ENCODE peak calls at places on chromosomes 13 and 19, in six cellular contexts. U, R, C, G, B and H are unnamed samples.

GRCh38 chr13:102970542-102970941 is 95.7 kb downstream of the SLC10A2 start:
- DNase-seq in U (no peak), R (no peak), C (no peak), G (no peak), B (no peak), H (no peak)

GRCh38 chr13:113863511-113864302 is at the start of gene GAS6:
- DNase-seq in U (no peak), R (peak), C (peak), G (peak), B (no peak), H (peak)

GRCh38 chr19:53965091-53965490 is 2.4 kb downstream of the CACNG8 start:
- DNase-seq in U (no peak), R (no peak), C (no peak), G (no peak), B (no peak), H (no peak)

GRCh38 chr19:48813123-48813911 is 2.5 kb upstream of the BCAT2 start:
- DNase-seq in U (no peak), R (no peak), C (no peak), G (no peak), B (no peak), H (no peak)

GRCh38 chr19:11448923-11449554 is 13.6 kb downstream of the PRKCSH start:
- DNase-seq in U (no peak), R (no peak), C (no peak), G (no peak), B (no peak), H (no peak)

GRCh38 chr19:53704011-53704410 is 72.2 kb downstream of the DPRX start:
- DNase-seq in U (no peak), R (no peak), C (no peak), G (no peak), B (no peak), H (no peak)

GRCh38 chr19:31331536-31331935 is 17.7 kb downstream of the TSHZ3 start:
- DNase-seq in U (no peak), R (no peak), C (no peak), G (no peak), B (no peak), H (no peak)

GRCh38 chr13:53042897-53043296 is 14.3 kb downstream of the OLFM4 start:
- DNase-seq in U (no peak), R (no peak), C (no peak), G (no peak), B (no peak), H (no peak)

GRCh38 chr19:18469245-18470107 is 31.5 kb upstream of the ISYNA1 start:
- DNase-seq in U (peak), R (peak), C (peak), G (no peak), B (peak), H (no peak)

GRCh38 chr19:23563326-23563725 is 123.7 kb downstream of the ZNF675 start:
- DNase-seq in U (no peak), R (no peak), C (no peak), G (no peak), B (no peak), H (no peak)

GRCh38 chr13:49022472-49023144 is 46.9 kb downstream of the FNDC3A start:
- DNase-seq in U (no peak), R (no peak), C (peak), G (no peak), B (no peak), H (no peak)

GRCh38 chr19:13077233-13077632 is 25.4 kb downstream of the LYL1 start:
- DNase-seq in U (no peak), R (no peak), C (no peak), G (no peak), B (no peak), H (no peak)

GRCh38 chr13:28710161-28710560 is 8.6 kb downstream of the SLC46A3 start:
- DNase-seq in U (no peak), R (no peak), C (no peak), G (no peak), B (no peak), H (no peak)

GRCh38 chr19:2636897-2637683 is 65.4 kb downstream of the GNG7 start:
- DNase-seq in U (peak), R (peak), C (peak), G (peak), B (peak), H (peak)

GRCh38 chr19:41882568-41883462 is at the start of gene ARHGEF1:
- DNase-seq in U (no peak), R (peak), C (peak), G (no peak), B (peak), H (peak)

GRCh38 chr13:84491952-84492351 is 609.7 kb upstream of the SLITRK1 start:
- DNase-seq in U (no peak), R (no peak), C (no peak), G (no peak), B (no peak), H (no peak)

GRCh38 chr13:45119469-45119989 is 781 bp upstream of the GTF2F2 start:
- DNase-seq in U (peak), R (no peak), C (no peak), G (no peak), B (peak), H (no peak)

GRCh38 chr13:44969858-44970484 is 19.3 kb downstream of the NUFIP1 start:
- DNase-seq in U (peak), R (no peak), C (peak), G (peak), B (no peak), H (peak)

GRCh38 chr13:25752957-25753540 is 298.8 kb downstream of the SHISA2 start:
- DNase-seq in U (peak), R (peak), C (peak), G (no peak), B (no peak), H (peak)
- H3K27ac ChIP-seq in U (peak), R (no peak), C (peak), G (no peak), B (no peak), H (peak)

DNA sequence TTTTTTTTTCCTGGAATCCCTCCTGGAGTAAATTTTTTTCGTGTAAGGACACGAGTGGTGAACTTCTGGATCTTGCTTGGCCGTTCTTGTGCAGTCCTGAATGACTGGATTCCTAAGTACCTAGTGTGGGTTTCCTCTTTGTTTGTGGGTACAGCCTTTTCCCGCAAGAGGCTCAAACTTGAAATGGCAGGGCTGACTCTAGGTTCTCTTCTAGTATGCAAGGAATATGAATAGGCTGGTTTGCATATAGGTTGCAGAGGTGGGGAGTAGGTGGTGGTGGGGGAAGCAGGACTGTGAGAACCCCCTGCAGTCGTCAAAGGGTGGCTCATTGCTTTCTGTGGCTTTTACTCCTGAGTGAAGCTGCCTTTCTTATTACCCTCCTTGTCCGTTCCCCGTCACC is 13.6 kb downstream of the UBAC2 start:
- DNase-seq in U (no peak), R (no peak), C (no peak), G (no peak), B (no peak), H (no peak)
- H3K27ac ChIP-seq in U (no peak), R (no peak), C (no peak), G (peak), B (no peak), H (no peak)

GRCh38 chr19:9309139-9309973 is at the start of gene ZNF699:
- DNase-seq in U (peak), R (peak), C (peak), G (peak), B (peak), H (peak)
- H3K27ac ChIP-seq in U (peak), R (peak), C (peak), G (peak), B (peak), H (peak)

DNA sequence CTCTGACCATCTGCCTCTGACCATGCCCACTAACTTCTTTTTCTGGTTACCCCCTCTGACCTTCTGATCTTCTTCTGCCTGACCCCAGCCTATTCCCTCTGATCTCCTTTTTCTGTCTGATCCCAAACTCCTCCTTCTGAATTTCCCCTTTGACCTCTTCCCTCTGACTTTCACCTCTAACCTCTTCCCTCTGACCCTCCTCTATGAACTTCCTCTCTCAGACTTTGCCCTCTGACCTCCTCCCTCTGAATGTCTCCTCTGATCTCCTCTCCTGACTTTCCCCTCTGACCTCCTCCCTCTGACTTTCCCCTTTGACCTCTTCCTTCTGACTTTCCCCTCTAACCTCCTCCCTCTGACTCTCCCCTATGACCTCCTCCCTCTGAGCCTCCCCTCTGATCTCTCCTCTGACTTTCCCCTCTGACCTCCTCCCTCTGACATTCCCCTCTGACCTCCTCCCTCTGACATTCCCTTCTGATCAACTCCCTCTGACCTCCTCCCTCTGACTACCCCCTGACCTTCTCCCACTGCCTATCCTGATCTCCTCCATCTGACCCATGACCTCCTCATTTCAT is 3.5 kb downstream of the COL5A3 start:
- DNase-seq in U (no peak), R (no peak), C (no peak), G (no peak), B (no peak), H (no peak)
- H3K27ac ChIP-seq in U (peak), R (peak), C (no peak), G (no peak), B (peak), H (peak)

GRCh38 chr13:21232599-21232998 is 56.1 kb downstream of the MRPL57 start:
- DNase-seq in U (no peak), R (no peak), C (no peak), G (no peak), B (no peak), H (no peak)
- H3K27ac ChIP-seq in U (no peak), R (peak), C (no peak), G (no peak), B (peak), H (no peak)